ENCODE peak calls at places on chromosomes 3 and 15, in nine cellular contexts. One of them, this sample, is unnamed.

GRCh38 chr15:69797615-69798014 is 300.1 kb downstream of the TLE3 start:
- DNase-seq in T-helper 9 cell: no peak
- DNase-seq in astrocyte of the hippocampus: no peak
- DNase-seq in endothelial cell: no peak
- DNase-seq in activated effector memory CD4-positive, alpha-beta T cell treated with Interleukin-2 at 50 U/mL for 16 hours: no peak
- DNase-seq in neural progenitor cell: no peak
- DNase-seq in CD8-positive, alpha-beta T cell: no peak
- DNase-seq in posterior cingulate gyrus: no peak
- DNase-seq in fibroblast of mammary gland: no peak
- DNase-seq in this sample: no peak

GRCh38 chr3:158935846-158936245 is 134.0 kb downstream of the MFSD1 start:
- DNase-seq in astrocyte of the hippocampus: peak
- DNase-seq in neural progenitor cell: no peak
- DNase-seq in endothelial cell: no peak
- DNase-seq in activated effector memory CD4-positive, alpha-beta T cell treated with Interleukin-2 at 50 U/mL for 16 hours: no peak
- DNase-seq in T-helper 9 cell: no peak
- DNase-seq in posterior cingulate gyrus: no peak
- DNase-seq in CD8-positive, alpha-beta T cell: no peak
- DNase-seq in fibroblast of mammary gland: no peak
- DNase-seq in this sample: no peak

GRCh38 chr3:184373422-184373821 is 4.6 kb downstream of the THPO start:
- DNase-seq in neural progenitor cell: no peak
- DNase-seq in activated effector memory CD4-positive, alpha-beta T cell treated with Interleukin-2 at 50 U/mL for 16 hours: no peak
- DNase-seq in endothelial cell: no peak
- DNase-seq in posterior cingulate gyrus: no peak
- DNase-seq in astrocyte of the hippocampus: no peak
- DNase-seq in T-helper 9 cell: no peak
- DNase-seq in fibroblast of mammary gland: peak
- DNase-seq in CD8-positive, alpha-beta T cell: no peak
- DNase-seq in this sample: no peak

GRCh38 chr15:51917493-51917892 is 54.1 kb downstream of the LEO1 start:
- DNase-seq in neural progenitor cell: peak
- DNase-seq in fibroblast of mammary gland: peak
- DNase-seq in CD8-positive, alpha-beta T cell: no peak
- DNase-seq in astrocyte of the hippocampus: peak
- DNase-seq in activated effector memory CD4-positive, alpha-beta T cell treated with Interleukin-2 at 50 U/mL for 16 hours: no peak
- DNase-seq in T-helper 9 cell: no peak
- DNase-seq in posterior cingulate gyrus: no peak
- DNase-seq in endothelial cell: peak
- DNase-seq in this sample: no peak

GRCh38 chr15:58522865-58523264 is 91.1 kb downstream of the LIPC start:
- DNase-seq in astrocyte of the hippocampus: no peak
- DNase-seq in neural progenitor cell: no peak
- DNase-seq in activated effector memory CD4-positive, alpha-beta T cell treated with Interleukin-2 at 50 U/mL for 16 hours: no peak
- DNase-seq in endothelial cell: no peak
- DNase-seq in CD8-positive, alpha-beta T cell: no peak
- DNase-seq in posterior cingulate gyrus: peak
- DNase-seq in T-helper 9 cell: no peak
- DNase-seq in fibroblast of mammary gland: no peak
- DNase-seq in this sample: no peak

GRCh38 chr15:58932791-58933310 is 628 bp downstream of the SLTM start:
- DNase-seq in astrocyte of the hippocampus: peak
- DNase-seq in T-helper 9 cell: no peak
- DNase-seq in posterior cingulate gyrus: no peak
- DNase-seq in endothelial cell: no peak
- DNase-seq in CD8-positive, alpha-beta T cell: no peak
- DNase-seq in neural progenitor cell: no peak
- DNase-seq in fibroblast of mammary gland: no peak
- DNase-seq in activated effector memory CD4-positive, alpha-beta T cell treated with Interleukin-2 at 50 U/mL for 16 hours: no peak
- DNase-seq in this sample: no peak

GRCh38 chr3:114155370-114155821 is 23.5 kb downstream of the DRD3 start:
- DNase-seq in fibroblast of mammary gland: peak
- DNase-seq in endothelial cell: peak
- DNase-seq in CD8-positive, alpha-beta T cell: peak
- DNase-seq in T-helper 9 cell: no peak
- DNase-seq in astrocyte of the hippocampus: peak
- DNase-seq in neural progenitor cell: peak
- DNase-seq in posterior cingulate gyrus: no peak
- DNase-seq in activated effector memory CD4-positive, alpha-beta T cell treated with Interleukin-2 at 50 U/mL for 16 hours: no peak
- DNase-seq in this sample: peak

GRCh38 chr3:194257030-194257657 is 94.0 kb downstream of the CPN2 start:
- DNase-seq in T-helper 9 cell: no peak
- DNase-seq in posterior cingulate gyrus: no peak
- DNase-seq in astrocyte of the hippocampus: no peak
- DNase-seq in neural progenitor cell: no peak
- DNase-seq in endothelial cell: no peak
- DNase-seq in fibroblast of mammary gland: no peak
- DNase-seq in CD8-positive, alpha-beta T cell: no peak
- DNase-seq in activated effector memory CD4-positive, alpha-beta T cell treated with Interleukin-2 at 50 U/mL for 16 hours: no peak
- DNase-seq in this sample: no peak

GRCh38 chr15:73984208-73984979 is 7.7 kb downstream of the STOML1 start:
- DNase-seq in endothelial cell: no peak
- DNase-seq in posterior cingulate gyrus: no peak
- DNase-seq in T-helper 9 cell: no peak
- DNase-seq in neural progenitor cell: no peak
- DNase-seq in astrocyte of the hippocampus: no peak
- DNase-seq in CD8-positive, alpha-beta T cell: no peak
- DNase-seq in fibroblast of mammary gland: peak
- DNase-seq in activated effector memory CD4-positive, alpha-beta T cell treated with Interleukin-2 at 50 U/mL for 16 hours: no peak
- DNase-seq in this sample: no peak

GRCh38 chr3:126870608-126871210 is 112.2 kb upstream of the PLXNA1 start:
- DNase-seq in CD8-positive, alpha-beta T cell: no peak
- DNase-seq in T-helper 9 cell: no peak
- DNase-seq in neural progenitor cell: no peak
- DNase-seq in astrocyte of the hippocampus: no peak
- DNase-seq in posterior cingulate gyrus: peak
- DNase-seq in fibroblast of mammary gland: peak
- DNase-seq in endothelial cell: no peak
- DNase-seq in activated effector memory CD4-positive, alpha-beta T cell treated with Interleukin-2 at 50 U/mL for 16 hours: no peak
- DNase-seq in this sample: no peak

GRCh38 chr3:177421176-177421782 is 224.0 kb upstream of the TBL1XR1 start:
- DNase-seq in CD8-positive, alpha-beta T cell: no peak
- DNase-seq in activated effector memory CD4-positive, alpha-beta T cell treated with Interleukin-2 at 50 U/mL for 16 hours: no peak
- DNase-seq in fibroblast of mammary gland: no peak
- DNase-seq in T-helper 9 cell: no peak
- DNase-seq in neural progenitor cell: no peak
- DNase-seq in posterior cingulate gyrus: no peak
- DNase-seq in endothelial cell: no peak
- DNase-seq in astrocyte of the hippocampus: no peak
- DNase-seq in this sample: no peak

GRCh38 chr3:110059431-110059830 is 722.1 kb upstream of the DPPA4 start:
- DNase-seq in T-helper 9 cell: no peak
- DNase-seq in endothelial cell: no peak
- DNase-seq in activated effector memory CD4-positive, alpha-beta T cell treated with Interleukin-2 at 50 U/mL for 16 hours: no peak
- DNase-seq in posterior cingulate gyrus: no peak
- DNase-seq in CD8-positive, alpha-beta T cell: no peak
- DNase-seq in neural progenitor cell: no peak
- DNase-seq in fibroblast of mammary gland: no peak
- DNase-seq in astrocyte of the hippocampus: no peak
- DNase-seq in this sample: no peak

GRCh38 chr15:64883997-64884511 is 27.6 kb upstream of the ANKDD1A start:
- DNase-seq in fibroblast of mammary gland: peak
- DNase-seq in astrocyte of the hippocampus: peak
- DNase-seq in T-helper 9 cell: peak
- DNase-seq in endothelial cell: no peak
- DNase-seq in CD8-positive, alpha-beta T cell: peak
- DNase-seq in posterior cingulate gyrus: peak
- DNase-seq in activated effector memory CD4-positive, alpha-beta T cell treated with Interleukin-2 at 50 U/mL for 16 hours: peak
- DNase-seq in neural progenitor cell: no peak
- DNase-seq in this sample: peak

GRCh38 chr3:162338514-162338913 is 841.9 kb downstream of the OTOL1 start:
- DNase-seq in fibroblast of mammary gland: peak
- DNase-seq in T-helper 9 cell: no peak
- DNase-seq in activated effector memory CD4-positive, alpha-beta T cell treated with Interleukin-2 at 50 U/mL for 16 hours: no peak
- DNase-seq in endothelial cell: no peak
- DNase-seq in neural progenitor cell: no peak
- DNase-seq in posterior cingulate gyrus: no peak
- DNase-seq in CD8-positive, alpha-beta T cell: no peak
- DNase-seq in astrocyte of the hippocampus: peak
- DNase-seq in this sample: no peak

GRCh38 chr15:89198196-89198595 is 23.2 kb downstream of the RLBP1 start:
- DNase-seq in astrocyte of the hippocampus: no peak
- DNase-seq in posterior cingulate gyrus: no peak
- DNase-seq in endothelial cell: no peak
- DNase-seq in fibroblast of mammary gland: no peak
- DNase-seq in activated effector memory CD4-positive, alpha-beta T cell treated with Interleukin-2 at 50 U/mL for 16 hours: no peak
- DNase-seq in T-helper 9 cell: no peak
- DNase-seq in neural progenitor cell: no peak
- DNase-seq in CD8-positive, alpha-beta T cell: no peak
- DNase-seq in this sample: no peak

GRCh38 chr3:120793601-120794000 is 51.1 kb downstream of the GTF2E1 start:
- DNase-seq in posterior cingulate gyrus: no peak
- DNase-seq in CD8-positive, alpha-beta T cell: no peak
- DNase-seq in endothelial cell: no peak
- DNase-seq in astrocyte of the hippocampus: no peak
- DNase-seq in T-helper 9 cell: no peak
- DNase-seq in activated effector memory CD4-positive, alpha-beta T cell treated with Interleukin-2 at 50 U/mL for 16 hours: no peak
- DNase-seq in fibroblast of mammary gland: no peak
- DNase-seq in neural progenitor cell: no peak
- DNase-seq in this sample: no peak

GRCh38 chr3:102068736-102069135 is 219.4 kb downstream of the NFKBIZ start:
- DNase-seq in neural progenitor cell: no peak
- DNase-seq in T-helper 9 cell: no peak
- DNase-seq in activated effector memory CD4-positive, alpha-beta T cell treated with Interleukin-2 at 50 U/mL for 16 hours: no peak
- DNase-seq in fibroblast of mammary gland: no peak
- DNase-seq in posterior cingulate gyrus: no peak
- DNase-seq in CD8-positive, alpha-beta T cell: no peak
- DNase-seq in endothelial cell: no peak
- DNase-seq in astrocyte of the hippocampus: no peak
- DNase-seq in this sample: no peak

This sample was measured in activated T-cell treated with anti-CD3 and anti-CD28 coated beads, Interleukin-2, amount 50 U/mL, for 4 hours.